ENCODE peak calls at places on chromosomes 5 and 9, in six cellular contexts. U is IMR-90, B is trophoblast cell, A is H1, V is mesendoderm, C is mesenchymal stem cell. S is an unnamed sample.

GRCh38 chr5:33800221-33800950 is 91.4 kb downstream of the ADAMTS12 start:
- DNase-seq in U (no peak), B (no peak), A (no peak), V (no peak), C (no peak), S (no peak)

GRCh38 chr5:57436586-57436985 is 46.0 kb downstream of the ACTBL2 start:
- DNase-seq in U (no peak), B (no peak), A (no peak), V (no peak), C (no peak), S (no peak)

GRCh38 chr5:124059200-124059599 is 547.2 kb downstream of the CSNK1G3 start:
- DNase-seq in U (no peak), B (no peak), A (no peak), V (no peak), C (no peak), S (no peak)

GRCh38 chr9:134833294-134833880 is 47.2 kb upstream of the FCN2 start:
- DNase-seq in U (no peak), B (no peak), A (no peak), V (no peak), C (no peak), S (no peak)

GRCh38 chr5:110055301-110055700 is 365.6 kb downstream of the MAN2A1 start:
- DNase-seq in U (no peak), B (no peak), A (no peak), V (no peak), C (peak), S (no peak)

GRCh38 chr9:806285-807156 is 35.0 kb upstream of the DMRT1 start:
- DNase-seq in U (peak), B (peak), A (no peak), V (peak), C (peak), S (peak)

GRCh38 chr5:1184163-1184470 is 17.3 kb upstream of the SLC6A19 start:
- DNase-seq in U (no peak), B (no peak), A (no peak), V (no peak), C (no peak), S (no peak)

GRCh38 chr5:10538789-10539684 is 24.8 kb upstream of the ANKRD33B start:
- DNase-seq in U (no peak), B (no peak), A (no peak), V (no peak), C (no peak), S (no peak)

GRCh38 chr9:111900081-111900805 is 3.6 kb downstream of the UGCG start:
- DNase-seq in U (no peak), B (no peak), A (no peak), V (no peak), C (no peak), S (no peak)

GRCh38 chr5:154850255-154851062 is at the start of gene FAXDC2:
- DNase-seq in U (peak), B (peak), A (no peak), V (peak), C (peak), S (peak)

GRCh38 chr5:2184024-2184362 is 301.3 kb upstream of the IRX4 start:
- DNase-seq in U (no peak), B (no peak), A (no peak), V (no peak), C (no peak), S (no peak)

GRCh38 chr9:133707065-133707760 is 30.9 kb downstream of the SARDH start:
- DNase-seq in U (peak), B (no peak), A (no peak), V (no peak), C (no peak), S (no peak)

GRCh38 chr9:114898741-114899140 is 31.6 kb downstream of the TNFSF8 start:
- DNase-seq in U (no peak), B (no peak), A (no peak), V (peak), C (peak), S (no peak)

GRCh38 chr5:169229342-169229892 is 71.5 kb downstream of the SLIT3 start:
- DNase-seq in U (no peak), B (no peak), A (no peak), V (no peak), C (no peak), S (no peak)

GRCh38 chr5:31768046-31768445 is 129.1 kb downstream of the PDZD2 start:
- DNase-seq in U (no peak), B (no peak), A (no peak), V (no peak), C (no peak), S (no peak)

GRCh38 chr5:156469636-156470035 is 142.7 kb downstream of the SGCD start:
- DNase-seq in U (no peak), B (no peak), A (no peak), V (no peak), C (no peak), S (no peak)
- H2AK5ac ChIP-seq in U (no peak), B (no peak), A (no peak), V (no peak), C (no peak), S (no peak)

GRCh38 chr9:131258698-131259431 is 17.4 kb downstream of the FAM78A start:
- DNase-seq in U (no peak), B (no peak), A (no peak), V (no peak), C (no peak), S (no peak)

GRCh38 chr9:131254107-131254491 is 22.2 kb downstream of the FAM78A start:
- DNase-seq in U (no peak), B (no peak), A (no peak), V (no peak), C (peak), S (no peak)

GRCh38 chr9:131258186-131258585 is 18.1 kb downstream of the FAM78A start:
- DNase-seq in U (no peak), B (no peak), A (no peak), V (no peak), C (no peak), S (no peak)

GRCh38 chr9:131257266-131258025 is 18.9 kb downstream of the FAM78A start:
- DNase-seq in U (no peak), B (no peak), A (no peak), V (no peak), C (no peak), S (no peak)

GRCh38 chr9:131255731-131256197 is 20.5 kb downstream of the FAM78A start:
- DNase-seq in U (no peak), B (no peak), A (no peak), V (no peak), C (no peak), S (no peak)
- H3K4me3 ChIP-seq in U (no peak), B (no peak), A (no peak), V (no peak), C (no peak), S (peak)

GRCh38 chr9:70256123-70256551 is 2.6 kb upstream of the SMC5 start:
- DNase-seq in U (peak), B (peak), A (no peak), V (no peak), C (peak), S (no peak)
- H2AK5ac ChIP-seq in U (peak), B (no peak), A (no peak), V (no peak), C (no peak), S (no peak)

GRCh38 chr5:138831703-138832102 is 43.4 kb downstream of the LRRTM2 start:
- DNase-seq in U (peak), B (peak), A (no peak), V (no peak), C (no peak), S (no peak)

GRCh38 chr5:138833726-138834480 is 41.2 kb downstream of the LRRTM2 start:
- DNase-seq in U (no peak), B (no peak), A (no peak), V (no peak), C (no peak), S (no peak)

GRCh38 chr5:138829341-138829740 is 45.8 kb downstream of the LRRTM2 start:
- DNase-seq in U (peak), B (no peak), A (no peak), V (no peak), C (peak), S (no peak)

GRCh38 chr5:138832218-138832617 is 42.9 kb downstream of the LRRTM2 start:
- DNase-seq in U (no peak), B (no peak), A (no peak), V (no peak), C (peak), S (no peak)

GRCh38 chr5:138833095-138833494 is 42.0 kb downstream of the LRRTM2 start:
- DNase-seq in U (no peak), B (no peak), A (no peak), V (no peak), C (no peak), S (no peak)
- H3K4me3 ChIP-seq in U (no peak), B (no peak), A (no peak), V (no peak), C (no peak), S (no peak)

GRCh38 chr5:141003026-141003425 is 36.8 kb downstream of the PCDHAC2 start:
- DNase-seq in U (no peak), B (no peak), A (no peak), V (no peak), C (no peak), S (no peak)
- H2AK5ac ChIP-seq in U (no peak), B (no peak), A (peak), V (no peak), C (no peak), S (no peak)

DNA sequence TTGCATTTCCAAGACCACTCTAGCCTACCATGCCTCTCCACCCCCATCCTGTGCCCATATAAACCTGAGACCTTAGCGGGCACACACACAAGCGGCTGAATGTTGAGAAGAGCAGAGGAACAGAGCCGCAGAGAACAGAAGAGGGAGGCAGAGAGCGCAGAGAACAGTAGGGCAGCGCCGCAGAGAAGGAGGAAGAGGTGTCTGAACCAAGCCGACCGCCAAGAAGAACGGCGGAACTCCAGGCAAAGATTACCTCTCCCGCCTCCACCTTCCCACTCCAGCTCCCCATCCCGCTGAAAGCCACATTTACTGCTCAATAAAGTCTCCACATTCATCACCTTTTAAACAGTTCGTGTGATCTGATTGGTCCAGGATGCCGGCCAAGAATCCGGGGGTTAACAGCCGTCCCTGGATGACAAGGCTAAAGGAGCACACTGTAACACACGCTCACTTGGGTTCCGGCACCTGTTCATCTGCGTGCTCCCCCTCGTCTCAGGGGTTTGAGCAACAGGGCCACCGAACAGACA is 33.2 kb downstream of the GRIN3A start:
- DNase-seq in U (no peak), B (no peak), A (no peak), V (peak), C (no peak), S (peak)
- H3K4me3 ChIP-seq in U (no peak), B (no peak), A (peak), V (no peak), C (no peak), S (no peak)